ENCODE peak calls at places on chromosome 2, in six cellular contexts. W is ELF-1, Z is GM03348, J is NCI-H2029 treated with DMSO at 0.1 percent for 48 hours, C is H4, Y is HEK293T. E is an unnamed sample.

GRCh38 chr2:64857581-64858471 is 131.4 kb upstream of the SLC1A4 start:
- DNase-seq in Y (no peak), C (no peak), J (no peak), W (peak; percentile 72), Z (peak; percentile 65), E (no peak)

GRCh38 chr2:220279372-220279771 is 651.9 kb downstream of the SLC4A3 start:
- DNase-seq in W (no peak), Y (no peak), J (no peak), Z (peak; percentile 35), C (peak; percentile 52), E (peak; percentile 94)

GRCh38 chr2:231015462-231015861 is 19.5 kb downstream of the SPATA3 start:
- DNase-seq in J (no peak), C (no peak), Z (no peak), W (peak; percentile 47), Y (no peak), E (no peak)

GRCh38 chr2:27078267-27079194 is at the start of gene EMILIN1:
- DNase-seq in Z (peak; percentile 95), W (no peak), Y (no peak), C (peak; percentile 83), J (no peak), E (peak; percentile 95)

GRCh38 chr2:3341336-3341735 is 36.3 kb downstream of the EIPR1 start:
- DNase-seq in C (no peak), Y (no peak), J (no peak), W (no peak), Z (no peak), E (no peak)

GRCh38 chr2:36355157-36355889 is at the start of gene CRIM1:
- DNase-seq in J (no peak), C (peak; percentile 16), Z (peak; percentile 98), W (peak; percentile 83), Y (peak; percentile 75), E (peak; percentile 98)

GRCh38 chr2:141517180-141517851 is 613.5 kb downstream of the LRP1B start:
- DNase-seq in C (no peak), W (peak; percentile 42), Z (no peak), J (no peak), Y (no peak), E (no peak)

GRCh38 chr2:97702731-97703470 is 10.5 kb upstream of the ZAP70 start:
- DNase-seq in J (no peak), C (no peak), Z (no peak), Y (no peak), W (no peak), E (no peak)